ENCODE peak calls at places on chromosome 21, in four cellular contexts. One of them, this sample, is unnamed.

GRCh38 chr21:42690586-42690985 is 37.2 kb downstream of the PDE9A start:
- DNase-seq in HepG2: no peak
- DNase-seq in K562: no peak
- DNase-seq in GM12878: no peak
- DNase-seq in this sample: no peak

GRCh38 chr21:35190201-35190701 is 141.1 kb upstream of the RUNX1 start:
- DNase-seq in GM12878: no peak
- DNase-seq in HepG2: no peak
- DNase-seq in K562: no peak
- DNase-seq in this sample: no peak

GRCh38 chr21:39660596-39660995 is 47.9 kb downstream of the B3GALT5 start:
- DNase-seq in GM12878: no peak
- DNase-seq in K562: no peak
- DNase-seq in HepG2: no peak
- DNase-seq in this sample: no peak

GRCh38 chr21:42440187-42440792 is 36.6 kb downstream of the UBASH3A start:
- DNase-seq in K562: no peak
- DNase-seq in HepG2: no peak
- DNase-seq in GM12878: peak; percentile 70
- DNase-seq in this sample: no peak

GRCh38 chr21:43331962-43332458 is 94.9 kb downstream of the SIK1 start:
- DNase-seq in K562: no peak
- DNase-seq in GM12878: no peak
- DNase-seq in HepG2: no peak
- DNase-seq in this sample: no peak

GRCh38 chr21:43284238-43284637 is 115.4 kb downstream of the CRYAA start:
- DNase-seq in K562: no peak
- DNase-seq in GM12878: no peak
- DNase-seq in HepG2: no peak
- DNase-seq in this sample: no peak

GRCh38 chr21:41715649-41716321 is 51.1 kb downstream of the RIPK4 start:
- DNase-seq in HepG2: peak; percentile 98
- DNase-seq in GM12878: no peak
- DNase-seq in K562: no peak
- DNase-seq in this sample: no peak

GRCh38 chr21:17461582-17461981 is 51.3 kb upstream of the CXADR start:
- DNase-seq in GM12878: no peak
- DNase-seq in K562: no peak
- DNase-seq in HepG2: peak; percentile 74
- DNase-seq in this sample: no peak

GRCh38 chr21:41863439-41863740 is 15.8 kb downstream of the PRDM15 start:
- DNase-seq in HepG2: no peak
- DNase-seq in GM12878: no peak
- DNase-seq in K562: no peak
- DNase-seq in this sample: no peak

GRCh38 chr21:25330266-25330665 is 277.0 kb downstream of the MRPL39 start:
- DNase-seq in GM12878: no peak
- DNase-seq in HepG2: no peak
- DNase-seq in K562: no peak
- DNase-seq in this sample: no peak

GRCh38 chr21:18744840-18745239 is 341.3 kb upstream of the TMPRSS15 start:
- DNase-seq in K562: no peak
- DNase-seq in HepG2: no peak
- DNase-seq in GM12878: no peak
- DNase-seq in this sample: no peak

GRCh38 chr21:16418663-16419062 is 688.9 kb downstream of the USP25 start:
- DNase-seq in K562: no peak
- DNase-seq in GM12878: no peak
- DNase-seq in HepG2: no peak
- DNase-seq in this sample: no peak

GRCh38 chr21:29893687-29894086 is 46.1 kb downstream of the GRIK1 start:
- DNase-seq in GM12878: no peak
- DNase-seq in HepG2: no peak
- DNase-seq in K562: no peak
- DNase-seq in this sample: no peak

GRCh38 chr21:39350094-39351006 is 1.5 kb upstream of the HMGN1 start:
- DNase-seq in HepG2: no peak
- DNase-seq in GM12878: no peak
- DNase-seq in K562: no peak
- DNase-seq in this sample: no peak

GRCh38 chr21:35011681-35012080 is 37.4 kb downstream of the RUNX1 start:
- DNase-seq in HepG2: no peak
- DNase-seq in K562: no peak
- DNase-seq in GM12878: no peak
- DNase-seq in this sample: no peak

GRCh38 chr21:36203603-36203889 is 46.9 kb downstream of the DOP1B start:
- DNase-seq in K562: no peak
- DNase-seq in HepG2: peak; percentile 34
- DNase-seq in GM12878: peak; percentile 16
- DNase-seq in this sample: no peak

GRCh38 chr21:40967771-40968170 is 120.8 kb upstream of the DSCAM start:
- DNase-seq in GM12878: no peak
- DNase-seq in HepG2: no peak
- DNase-seq in K562: no peak
- DNase-seq in this sample: no peak

GRCh38 chr21:17636711-17637110 is 24.0 kb upstream of the BTG3 start:
- DNase-seq in GM12878: no peak
- DNase-seq in K562: no peak
- DNase-seq in HepG2: no peak
- DNase-seq in this sample: no peak

GRCh38 chr21:30480145-30480544 is at the start of gene KRTAP19-1:
- DNase-seq in K562: no peak
- DNase-seq in HepG2: no peak
- DNase-seq in GM12878: no peak
- DNase-seq in this sample: no peak

GRCh38 chr21:42315296-42315891 is at the start of gene TFF3:
- DNase-seq in HepG2: peak; percentile 84
- DNase-seq in GM12878: no peak
- DNase-seq in K562: no peak
- DNase-seq in this sample: no peak

GRCh38 chr21:29433366-29434059 is 134.8 kb downstream of the BACH1 start:
- DNase-seq in GM12878: no peak
- DNase-seq in HepG2: no peak
- DNase-seq in K562: no peak
- DNase-seq in this sample: no peak

GRCh38 chr21:28779914-28780313 is 212.8 kb downstream of the LTN1 start:
- DNase-seq in K562: no peak
- DNase-seq in GM12878: no peak
- DNase-seq in HepG2: no peak
- DNase-seq in this sample: no peak

GRCh38 chr21:41402231-41402630 is 23.8 kb upstream of the MX1 start:
- DNase-seq in HepG2: no peak
- DNase-seq in K562: no peak
- DNase-seq in GM12878: no peak
- DNase-seq in this sample: no peak

GRCh38 chr21:17679002-17679600 is 66.4 kb upstream of the BTG3 start:
- DNase-seq in K562: peak; percentile 68
- DNase-seq in GM12878: peak; percentile 48
- DNase-seq in HepG2: peak; percentile 57
- DNase-seq in this sample: peak; percentile 68

GRCh38 chr21:28615276-28615675 is 377.4 kb downstream of the LTN1 start:
- DNase-seq in K562: no peak
- DNase-seq in HepG2: no peak
- DNase-seq in GM12878: no peak
- DNase-seq in this sample: no peak

GRCh38 chr21:44521301-44521927 is 18.6 kb downstream of the KRTAP10-1 start:
- DNase-seq in HepG2: no peak
- DNase-seq in K562: no peak
- DNase-seq in GM12878: no peak
- DNase-seq in this sample: no peak

GRCh38 chr21:44517175-44517899 is 22.7 kb downstream of the KRTAP10-1 start:
- DNase-seq in GM12878: peak; percentile 13
- DNase-seq in K562: peak; percentile 91
- DNase-seq in HepG2: peak; percentile 93
- DNase-seq in this sample: peak; percentile 87

GRCh38 chr21:44520326-44521300 is 19.4 kb downstream of the KRTAP10-1 start:
- DNase-seq in K562: no peak
- DNase-seq in HepG2: no peak
- DNase-seq in GM12878: no peak
- DNase-seq in this sample: no peak

GRCh38 chr21:44518684-44519083 is 21.3 kb downstream of the KRTAP10-1 start:
- DNase-seq in K562: no peak
- DNase-seq in HepG2: no peak
- DNase-seq in GM12878: no peak
- DNase-seq in this sample: no peak

GRCh38 chr21:44519346-44520325 is 20.4 kb downstream of the KRTAP10-1 start:
- DNase-seq in GM12878: no peak
- DNase-seq in HepG2: no peak
- DNase-seq in K562: no peak
- DNase-seq in this sample: no peak
- TF ChIP-seq BHLHE40 in GM12878: no peak
- TF ChIP-seq BHLHE40 in HepG2: no peak
- TF ChIP-seq BHLHE40 in K562: no peak
- TF ChIP-seq BHLHE40 in this sample: no peak

GRCh38 chr21:46211786-46212720 is 16.5 kb downstream of the LSS start:
- DNase-seq in HepG2: no peak
- DNase-seq in K562: no peak
- DNase-seq in GM12878: no peak
- DNase-seq in this sample: no peak

GRCh38 chr21:46212721-46213484 is 15.7 kb downstream of the LSS start:
- DNase-seq in K562: no peak
- DNase-seq in GM12878: no peak
- DNase-seq in HepG2: no peak
- DNase-seq in this sample: no peak

GRCh38 chr21:46214478-46215340 is 13.9 kb downstream of the LSS start:
- DNase-seq in HepG2: no peak
- DNase-seq in K562: no peak
- DNase-seq in GM12878: no peak
- DNase-seq in this sample: no peak

GRCh38 chr21:46215436-46216131 is 13.0 kb downstream of the LSS start:
- DNase-seq in K562: no peak
- DNase-seq in HepG2: no peak
- DNase-seq in GM12878: no peak
- DNase-seq in this sample: no peak

DNA sequence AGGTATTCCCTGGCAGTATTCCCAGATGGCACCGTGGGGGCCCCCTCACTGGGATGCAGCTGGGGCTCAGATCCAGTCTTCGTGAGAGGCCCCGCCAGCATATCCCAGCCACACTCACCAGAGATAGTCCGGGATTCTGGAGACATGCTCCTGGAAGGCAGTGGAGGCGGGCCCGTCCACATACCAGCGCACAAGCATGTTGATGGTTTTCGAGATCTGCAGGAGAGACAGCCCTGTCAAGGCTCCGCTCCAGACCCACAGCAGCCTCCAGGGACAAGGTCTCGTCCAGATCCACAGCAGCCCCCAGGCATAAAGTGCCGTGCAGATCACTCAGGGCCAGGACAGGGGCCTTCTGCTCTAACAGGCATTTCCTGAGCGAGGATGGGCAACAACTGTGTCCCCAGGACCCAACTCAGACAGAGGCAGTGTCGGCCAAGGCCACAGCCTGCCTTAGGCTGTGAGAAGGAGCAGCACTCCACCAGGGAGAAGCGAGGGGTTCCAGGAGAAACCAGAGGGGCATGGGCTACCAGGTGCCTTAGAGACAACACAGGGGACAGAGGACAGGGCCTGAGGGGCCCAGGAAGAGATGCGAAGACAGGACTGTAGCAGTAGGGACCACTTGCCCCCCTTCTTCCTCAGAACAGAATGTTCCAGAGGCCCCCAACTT is 14.8 kb downstream of the LSS start:
- DNase-seq in HepG2: no peak
- DNase-seq in K562: no peak
- DNase-seq in GM12878: no peak
- DNase-seq in this sample: no peak
- TF ChIP-seq FOXK2 in HepG2: no peak
- TF ChIP-seq FOXK2 in K562: no peak
- TF ChIP-seq FOXK2 in GM12878: no peak
- TF ChIP-seq FOXK2 in this sample: no peak

GRCh38 chr21:14452842-14453241 is 69.9 kb upstream of the HSPA13 start:
- DNase-seq in GM12878: peak; percentile 43
- DNase-seq in K562: no peak
- DNase-seq in HepG2: no peak
- DNase-seq in this sample: no peak

GRCh38 chr21:14452031-14452778 is 69.3 kb upstream of the HSPA13 start:
- DNase-seq in HepG2: no peak
- DNase-seq in K562: peak; percentile 41
- DNase-seq in GM12878: no peak
- DNase-seq in this sample: no peak

GRCh38 chr21:14453964-14454641 is 71.2 kb upstream of the HSPA13 start:
- DNase-seq in K562: peak; percentile 81
- DNase-seq in HepG2: no peak
- DNase-seq in GM12878: peak; percentile 25
- DNase-seq in this sample: no peak

GRCh38 chr21:14454642-14455009 is 71.7 kb upstream of the HSPA13 start:
- DNase-seq in K562: no peak
- DNase-seq in GM12878: peak; percentile 69
- DNase-seq in HepG2: no peak
- DNase-seq in this sample: no peak

GRCh38 chr21:14453339-14453738 is 70.4 kb upstream of the HSPA13 start:
- DNase-seq in GM12878: peak; percentile 96
- DNase-seq in K562: no peak
- DNase-seq in HepG2: no peak
- DNase-seq in this sample: no peak
- TF ChIP-seq BHLHE40 in GM12878: peak; percentile 74
- TF ChIP-seq BHLHE40 in K562: no peak
- TF ChIP-seq BHLHE40 in HepG2: no peak
- TF ChIP-seq BHLHE40 in this sample: no peak

GRCh38 chr21:32131960-32132359 is 146.9 kb downstream of the MIS18A start:
- DNase-seq in K562: peak; percentile 51
- DNase-seq in HepG2: peak; percentile 20
- DNase-seq in GM12878: no peak
- DNase-seq in this sample: no peak
- TF ChIP-seq FOXK2 in K562: peak; percentile 53
- TF ChIP-seq FOXK2 in HepG2: no peak
- TF ChIP-seq FOXK2 in GM12878: no peak
- TF ChIP-seq FOXK2 in this sample: no peak

DNA sequence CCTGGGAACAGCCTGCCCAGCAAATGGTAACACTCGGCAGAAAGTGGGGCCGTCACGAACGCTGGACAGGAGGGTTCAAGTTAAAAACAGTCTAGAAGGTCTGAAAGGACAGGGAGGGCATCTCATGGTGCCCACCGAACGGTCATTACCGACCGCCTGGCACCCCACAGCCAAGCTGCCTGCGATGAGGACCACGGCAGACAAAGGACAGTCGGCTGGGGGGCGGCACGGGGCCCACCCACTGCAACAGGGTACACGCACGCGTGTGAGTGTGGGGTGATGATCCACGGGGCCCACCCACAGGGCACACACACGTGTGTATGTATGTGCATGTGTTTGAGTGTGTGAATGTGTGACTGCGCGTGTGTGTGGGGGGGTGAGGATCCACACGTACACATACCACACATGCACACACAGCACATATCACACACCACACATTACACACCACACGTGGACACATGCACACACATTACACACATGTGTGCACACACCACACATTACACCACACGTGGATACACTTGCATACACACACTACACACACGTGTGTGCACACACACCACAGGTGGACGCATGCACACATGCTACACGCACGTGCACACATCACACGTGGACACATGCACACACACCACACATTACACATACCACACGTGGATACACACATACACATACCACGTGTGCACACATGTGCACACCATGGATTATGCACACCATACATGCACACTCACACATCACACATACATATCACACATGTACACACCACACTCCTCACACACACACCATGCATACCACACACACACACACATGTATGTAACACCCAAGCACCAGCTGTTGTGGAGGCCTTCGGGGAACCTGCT is 63.2 kb downstream of the SLC19A1 start:
- DNase-seq in K562: no peak
- DNase-seq in GM12878: no peak
- DNase-seq in HepG2: no peak
- DNase-seq in this sample: no peak
- TF ChIP-seq BHLHE40 in K562: no peak
- TF ChIP-seq BHLHE40 in GM12878: no peak
- TF ChIP-seq BHLHE40 in HepG2: no peak
- TF ChIP-seq BHLHE40 in this sample: no peak